ENCODE peak calls at places on chromosomes 7 and 10, in six cellular contexts. T, R, S, N, A and F are unnamed samples.

GRCh38 chr10:18594574-18595156 is 56.7 kb downstream of the NSUN6 start:
- DNase-seq in R (peak), N (no peak), T (no peak), A (no peak), S (no peak), F (peak)

GRCh38 chr10:26534384-26534783 is 96.2 kb downstream of the APBB1IP start:
- DNase-seq in N (no peak), T (no peak), S (no peak), A (no peak), R (no peak), F (no peak)

GRCh38 chr10:3072641-3073360 is 5.5 kb downstream of the PFKP start:
- DNase-seq in A (peak), N (no peak), T (no peak), R (no peak), S (no peak), F (no peak)

GRCh38 chr7:127396184-127396583 is 3.7 kb upstream of the ZNF800 start:
- DNase-seq in A (no peak), N (no peak), S (no peak), T (no peak), R (no peak), F (no peak)

GRCh38 chr7:91233201-91233600 is 31.0 kb upstream of the FZD1 start:
- DNase-seq in A (no peak), S (no peak), R (no peak), T (no peak), N (no peak), F (no peak)

GRCh38 chr10:74419491-74420466 is 268.8 kb downstream of the ADK start:
- DNase-seq in T (no peak), S (peak), R (peak), N (no peak), A (peak), F (no peak)

GRCh38 chr10:83648184-83648583 is 491.1 kb upstream of the GHITM start:
- DNase-seq in A (no peak), T (no peak), S (no peak), N (no peak), R (no peak), F (no peak)

GRCh38 chr7:105664816-105665525 is 83.7 kb upstream of the EFCAB10 start:
- DNase-seq in T (no peak), S (peak), R (peak), A (peak), N (no peak), F (no peak)

GRCh38 chr7:79282051-79282694 is 171.3 kb downstream of the MAGI2 start:
- DNase-seq in N (no peak), A (peak), T (no peak), R (peak), S (peak), F (peak)

GRCh38 chr10:21238717-21239116 is 286.8 kb downstream of the SKIDA1 start:
- DNase-seq in S (no peak), A (no peak), T (no peak), R (peak), N (no peak), F (no peak)

GRCh38 chr10:48649349-48649944 is 35.2 kb upstream of the WDFY4 start:
- DNase-seq in A (no peak), S (no peak), T (no peak), R (no peak), N (no peak), F (no peak)

GRCh38 chr7:104962781-104963180 is 51.2 kb upstream of the KMT2E start:
- DNase-seq in S (no peak), T (no peak), A (no peak), R (peak), N (no peak), F (no peak)

GRCh38 chr10:97061423-97061822 is 124.3 kb downstream of the SLIT1 start:
- DNase-seq in S (no peak), T (no peak), A (no peak), N (no peak), R (no peak), F (no peak)

GRCh38 chr7:102993532-102994029 is 80.8 kb downstream of the LRRC17 start:
- DNase-seq in T (no peak), R (no peak), N (no peak), S (peak), A (no peak), F (no peak)

GRCh38 chr10:78806805-78807221 is 262.0 kb upstream of the ZMIZ1 start:
- DNase-seq in T (no peak), S (no peak), N (no peak), R (peak), A (no peak), F (no peak)

GRCh38 chr7:105429746-105430612 is 41.3 kb upstream of the SRPK2 start:
- DNase-seq in T (no peak), N (no peak), S (peak), A (peak), R (peak), F (no peak)

GRCh38 chr10:49119746-49120145 is 4.4 kb upstream of the VSTM4 start:
- DNase-seq in A (no peak), N (no peak), T (no peak), S (peak), R (peak), F (no peak)

GRCh38 chr7:18866359-18867036 is 250.9 kb downstream of the TWIST1 start:
- DNase-seq in A (no peak), S (peak), N (no peak), R (peak), T (peak), F (no peak)

GRCh38 chr7:24422611-24423010 is 138.6 kb downstream of the NPY start:
- DNase-seq in N (no peak), T (no peak), R (no peak), S (no peak), A (no peak), F (no peak)

GRCh38 chr10:76430330-76430729 is 998.9 kb downstream of the LRMDA start:
- DNase-seq in A (no peak), N (no peak), S (no peak), T (no peak), R (no peak), F (no peak)

GRCh38 chr7:116730097-116731018 is 58.4 kb downstream of the MET start:
- DNase-seq in T (no peak), R (peak), A (no peak), S (no peak), N (no peak), F (no peak)

GRCh38 chr10:22259280-22259679 is 41.5 kb upstream of the EBLN1 start:
- DNase-seq in R (peak), T (no peak), A (no peak), S (no peak), N (no peak), F (no peak)

GRCh38 chr10:8052970-8053445 is 1.5 kb upstream of the GATA3 start:
- DNase-seq in N (no peak), T (no peak), R (no peak), A (no peak), S (no peak), F (no peak)

GRCh38 chr7:35971133-35971995 is 170.5 kb downstream of the SEPTIN7 start:
- DNase-seq in A (peak), N (no peak), T (no peak), R (no peak), S (no peak), F (no peak)
- TF ChIP-seq CTCF in A (no peak), N (no peak), T (peak), R (no peak), S (peak), F (no peak)

DNA sequence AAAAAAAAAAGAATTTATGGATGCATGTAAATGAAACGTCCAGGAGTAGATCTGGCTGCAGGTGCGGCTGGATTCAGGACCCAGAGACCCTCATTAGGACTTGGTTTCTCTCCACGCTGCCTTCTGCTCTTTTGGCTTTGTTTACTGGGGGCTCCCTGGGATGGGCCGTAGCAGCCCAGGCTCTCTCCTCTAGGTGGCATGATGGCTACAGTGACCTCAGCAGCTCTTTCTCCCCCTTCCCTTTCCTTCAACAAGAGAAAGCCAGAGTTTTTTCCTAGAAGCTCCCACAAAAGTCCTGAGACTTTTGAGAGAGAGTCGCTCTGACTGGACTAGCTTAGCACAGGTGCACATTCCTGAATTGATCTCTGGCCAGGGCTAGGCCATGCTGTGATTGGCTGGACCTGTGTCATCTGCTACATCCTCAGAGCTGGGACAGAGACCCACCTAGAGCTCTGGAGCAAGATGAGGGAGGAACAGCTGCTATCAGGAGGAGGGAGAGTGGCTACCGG is 67.8 kb upstream of the PDCD4 start:
- DNase-seq in R (peak), T (peak), S (peak), A (peak), N (peak), F (peak)
- TF ChIP-seq CTCF in R (peak), T (peak), S (peak), A (peak), N (peak), F (peak)

DNA sequence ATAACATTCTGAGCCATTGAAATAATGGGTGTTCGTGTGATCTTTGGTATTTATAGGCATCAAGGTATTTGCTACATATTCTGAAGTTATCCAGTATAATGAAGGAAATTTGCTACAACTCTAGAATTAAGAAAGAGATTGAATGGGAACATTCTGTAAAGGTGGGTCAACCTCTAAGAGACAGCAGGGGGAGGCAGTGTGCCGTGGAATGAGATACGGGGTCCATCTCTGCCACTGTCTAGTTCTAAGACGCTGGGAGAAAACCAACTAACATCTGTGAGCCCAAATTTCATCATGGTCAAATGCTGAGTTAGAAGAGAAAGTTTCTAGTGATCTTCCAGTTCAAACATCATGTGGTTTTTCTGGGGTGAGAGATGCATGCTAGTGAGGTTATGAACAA is 368.9 kb downstream of the SORCS1 start:
- DNase-seq in N (peak), T (no peak), R (peak), S (no peak), A (peak), F (peak)
- TF ChIP-seq CTCF in N (peak), T (peak), R (peak), S (no peak), A (peak), F (peak)

GRCh38 chr7:137337902-137338301 is 5.6 kb downstream of the PTN start:
- DNase-seq in A (no peak), N (no peak), S (no peak), R (peak), T (no peak), F (no peak)
- TF ChIP-seq CTCF in A (peak), N (no peak), S (peak), R (peak), T (no peak), F (no peak)

DNA sequence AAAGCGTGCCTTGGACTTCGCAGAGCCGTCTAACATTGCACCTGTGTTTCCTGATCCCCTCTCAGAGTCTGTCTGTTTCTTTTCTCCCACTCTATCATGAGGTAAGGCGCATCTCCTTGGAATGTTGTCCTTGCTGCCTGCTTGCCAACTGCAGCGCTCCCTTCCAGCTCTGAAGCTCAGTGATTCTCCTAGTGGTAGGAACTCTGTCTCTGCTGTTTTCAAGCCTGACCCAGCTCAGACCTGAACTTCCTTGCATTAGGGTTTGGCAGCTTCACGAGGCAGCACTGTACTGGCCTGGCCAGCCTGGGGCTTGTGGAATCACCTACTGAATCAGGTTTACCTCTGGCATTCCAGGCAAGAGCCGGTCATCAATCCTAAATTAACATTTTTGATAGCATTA is 123.9 kb downstream of the CREB5 start:
- DNase-seq in R (peak), N (peak), S (peak), A (no peak), T (peak), F (peak)
- TF ChIP-seq CTCF in R (peak), N (peak), S (peak), A (peak), T (peak), F (peak)